ENCODE peak calls at places on chromosomes 11 and 22, in ten cellular contexts. J is heart right ventricle, O is foreskin keratinocyte, S is right lobe of liver, R is WERI-Rb-1, L is coronary artery, F is sigmoid colon, H is H1, Z is astrocyte, Y is adrenal gland. A is an unnamed sample.

GRCh38 chr11:129974237-129974636 is 28.4 kb downstream of the PRDM10 start:
- DNase-seq in J (no peak), O (no peak), S (no peak), R (no peak), L (no peak), F (no peak), H (no peak), Z (no peak), Y (no peak), A (peak; percentile 30)

GRCh38 chr11:65456418-65456817 is 33.8 kb downstream of the NEAT1 start:
- DNase-seq in J (no peak), O (no peak), S (no peak), R (no peak), L (no peak), F (no peak), H (no peak), Z (no peak), Y (no peak), A (no peak)

GRCh38 chr11:11552688-11553087 is 69.1 kb downstream of the GALNT18 start:
- DNase-seq in J (no peak), O (peak; percentile 12), S (no peak), R (no peak), L (no peak), F (no peak), H (no peak), Z (no peak), Y (no peak), A (no peak)

GRCh38 chr22:35400335-35400680 is 368 bp downstream of the MCM5 start:
- DNase-seq in J (no peak), O (no peak), S (no peak), R (no peak), L (no peak), F (no peak), H (no peak), Z (no peak), Y (no peak), A (peak; percentile 1)

GRCh38 chr11:6468712-6469495 is 4.8 kb downstream of the TRIM3 start:
- DNase-seq in J (peak; percentile 95), O (peak; percentile 79), S (peak; percentile 82), R (peak; percentile 65), L (peak; percentile 92), F (peak; percentile 92), H (peak; percentile 88), Z (peak; percentile 43), Y (peak; percentile 92), A (peak; percentile 87)

GRCh38 chr22:38177044-38177443 is 4.6 kb downstream of the PLA2G6 start:
- DNase-seq in J (no peak), O (no peak), S (no peak), R (no peak), L (peak; percentile 58), F (peak; percentile 38), H (no peak), Z (no peak), Y (no peak), A (no peak)

GRCh38 chr11:134652586-134653255 is 240.7 kb upstream of the B3GAT1 start:
- DNase-seq in J (no peak), O (no peak), S (peak; percentile 11), R (no peak), L (peak; percentile 46), F (peak; percentile 24), H (no peak), Z (no peak), Y (no peak), A (no peak)

GRCh38 chr11:96052921-96053631 is 129.2 kb upstream of the MTMR2 start:
- DNase-seq in J (peak; percentile 34), O (peak; percentile 55), S (no peak), R (no peak), L (no peak), F (no peak), H (no peak), Z (peak; percentile 50), Y (no peak), A (peak; percentile 67)

GRCh38 chr11:60169264-60169915 is 13.5 kb downstream of the MS4A6A start:
- DNase-seq in J (peak; percentile 64), O (peak; percentile 64), S (no peak), R (peak; percentile 9), L (no peak), F (no peak), H (no peak), Z (peak; percentile 6), Y (peak; percentile 32), A (no peak)

GRCh38 chr11:113161671-113162589 is 152.5 kb upstream of the TTC12 start:
- DNase-seq in J (no peak), O (no peak), S (no peak), R (no peak), L (no peak), F (no peak), H (no peak), Z (no peak), Y (peak; percentile 30), A (no peak)

GRCh38 chr11:44538375-44539054 is 26.9 kb upstream of the CD82 start:
- DNase-seq in J (peak; percentile 79), O (peak; percentile 42), S (peak; percentile 76), R (peak; percentile 70), L (peak; percentile 80), F (peak; percentile 86), H (peak; percentile 46), Z (peak; percentile 29), Y (peak; percentile 81), A (peak; percentile 63)

GRCh38 chr11:65316311-65316978 is 1.8 kb downstream of the CDC42EP2 start:
- DNase-seq in J (peak; percentile 47), O (peak; percentile 74), S (no peak), R (no peak), L (no peak), F (peak; percentile 89), H (no peak), Z (peak; percentile 83), Y (no peak), A (peak; percentile 99)

GRCh38 chr22:27215826-27216320 is 558.5 kb downstream of the MIAT start:
- DNase-seq in J (no peak), O (no peak), S (no peak), R (no peak), L (peak; percentile 52), F (no peak), H (no peak), Z (peak; percentile 55), Y (no peak), A (peak; percentile 66)

GRCh38 chr11:74773481-74773880 is 24.8 kb downstream of the RNF169 start:
- DNase-seq in J (no peak), O (peak; percentile 1), S (no peak), R (no peak), L (no peak), F (no peak), H (no peak), Z (no peak), Y (no peak), A (peak; percentile 20)

GRCh38 chr11:63766501-63767270 is 1.9 kb downstream of the ZFTA start:
- DNase-seq in J (no peak), O (no peak), S (peak; percentile 44), R (no peak), L (no peak), F (no peak), H (no peak), Z (no peak), Y (no peak), A (no peak)

DNA sequence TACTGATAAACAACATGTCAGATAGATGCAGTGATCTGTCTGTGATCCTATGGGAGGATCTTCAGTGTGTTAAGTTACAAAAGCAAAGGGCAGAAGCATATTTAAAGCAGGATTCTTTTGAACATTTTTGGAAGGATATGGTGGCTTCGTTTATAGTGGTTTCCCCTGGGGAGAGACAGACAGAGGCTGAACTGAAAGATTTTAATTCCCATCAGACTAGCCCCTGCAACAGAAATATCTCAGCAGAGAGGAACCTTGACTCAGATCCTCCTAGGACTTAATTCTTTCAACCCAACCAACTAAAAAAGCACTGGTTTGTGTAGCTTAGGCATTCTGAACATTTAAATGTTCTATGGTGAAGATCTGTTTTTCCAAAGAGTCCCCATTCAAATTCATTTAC is 5.7 kb downstream of the CLTCL1 start:
- DNase-seq in J (no peak), O (no peak), S (no peak), R (no peak), L (no peak), F (no peak), H (no peak), Z (no peak), Y (no peak), A (no peak)
- H3K27ac ChIP-seq in J (peak overlapping the region; percentile 4), O (no peak overlapping the region), S (no peak overlapping the region), R (no peak overlapping the region), L (peak overlapping the region; percentile 52), F (no peak overlapping the region), H (peak overlapping the region; percentile 51), Z (no peak overlapping the region), Y (peak overlapping the region; percentile 52), A (peak overlapping the region; percentile 31)

GRCh38 chr22:50274311-50274710 is 4.1 kb upstream of the MAPK11 start:
- DNase-seq in J (peak; percentile 57), O (no peak), S (peak; percentile 73), R (peak; percentile 63), L (no peak), F (no peak), H (no peak), Z (no peak), Y (peak; percentile 84), A (peak; percentile 74)
- TF ChIP-seq CTCF in J (peak; percentile 13), O (peak; percentile 49), S (no peak), R (peak; percentile 59), L (no peak), F (no peak), H (peak; percentile 51), Z (no peak), Y (peak; percentile 30), A (peak; percentile 42)

GRCh38 chr22:19176732-19177131 is 1.8 kb downstream of the SLC25A1 start:
- DNase-seq in J (no peak), O (no peak), S (no peak), R (no peak), L (no peak), F (no peak), H (no peak), Z (no peak), Y (no peak), A (no peak)
- H3K27ac ChIP-seq in J (peak overlapping the region; percentile 89), O (no peak overlapping the region), S (peak overlapping the region; percentile 84), R (no peak overlapping the region), L (no peak overlapping the region), F (no peak overlapping the region), H (no peak overlapping the region), Z (no peak overlapping the region), Y (peak overlapping the region; percentile 85), A (no peak overlapping the region)

GRCh38 chr11:109029927-109030326 is 365.1 kb downstream of the DDX10 start:
- DNase-seq in J (no peak), O (no peak), S (no peak), R (no peak), L (no peak), F (no peak), H (no peak), Z (no peak), Y (no peak), A (no peak)

GRCh38 chr11:109026891-109027489 is 362.1 kb downstream of the DDX10 start:
- DNase-seq in J (no peak), O (no peak), S (no peak), R (no peak), L (no peak), F (no peak), H (no peak), Z (peak; percentile 34), Y (no peak), A (peak; percentile 56)

GRCh38 chr11:109033627-109034340 is 368.9 kb downstream of the DDX10 start:
- DNase-seq in J (no peak), O (peak; percentile 87), S (no peak), R (no peak), L (no peak), F (no peak), H (no peak), Z (peak; percentile 99), Y (peak; percentile 55), A (peak; percentile 99)

GRCh38 chr11:109023029-109023428 is 358.2 kb downstream of the DDX10 start:
- DNase-seq in J (no peak), O (no peak), S (no peak), R (no peak), L (no peak), F (no peak), H (no peak), Z (no peak), Y (no peak), A (no peak)

GRCh38 chr11:109027851-109028250 is 363.0 kb downstream of the DDX10 start:
- DNase-seq in J (no peak), O (no peak), S (no peak), R (no peak), L (no peak), F (no peak), H (no peak), Z (no peak), Y (no peak), A (no peak)
- TF ChIP-seq CTCF in J (no peak), O (no peak), S (no peak), R (no peak), L (no peak), F (no peak), H (no peak), Z (no peak), Y (no peak), A (no peak)